ENCODE peak calls at places on chromosome 18, in five cellular contexts. One of them, this sample, is unnamed.

GRCh38 chr18:71442830-71443229 is 1101.3 kb downstream of the CBLN2 start:
- DNase-seq in IMR-90: no peak
- DNase-seq in RWPE1: no peak
- DNase-seq in mesenteric fat pad: no peak
- DNase-seq in AG10803: no peak
- DNase-seq in this sample: no peak

GRCh38 chr18:24786027-24786426 is 325.6 kb downstream of the HRH4 start:
- DNase-seq in IMR-90: no peak
- DNase-seq in RWPE1: no peak
- DNase-seq in mesenteric fat pad: no peak
- DNase-seq in AG10803: no peak
- DNase-seq in this sample: no peak

GRCh38 chr18:79940814-79941472 is 10.5 kb downstream of the SLC66A2 start:
- DNase-seq in IMR-90: no peak
- DNase-seq in RWPE1: no peak
- DNase-seq in mesenteric fat pad: peak; percentile 57
- DNase-seq in AG10803: no peak
- DNase-seq in this sample: no peak

GRCh38 chr18:26133652-26134051 is at the start of gene PSMA8:
- DNase-seq in IMR-90: no peak
- DNase-seq in RWPE1: no peak
- DNase-seq in mesenteric fat pad: no peak
- DNase-seq in AG10803: no peak
- DNase-seq in this sample: peak; percentile 48

GRCh38 chr18:9763157-9763556 is 55.1 kb downstream of the RAB31 start:
- DNase-seq in IMR-90: no peak
- DNase-seq in RWPE1: no peak
- DNase-seq in mesenteric fat pad: no peak
- DNase-seq in AG10803: no peak
- DNase-seq in this sample: no peak

GRCh38 chr18:26868968-26869586 is 3.6 kb upstream of the AQP4 start:
- DNase-seq in IMR-90: no peak
- DNase-seq in RWPE1: no peak
- DNase-seq in mesenteric fat pad: no peak
- DNase-seq in AG10803: no peak
- DNase-seq in this sample: no peak

GRCh38 chr18:3653859-3654441 is 204.0 kb downstream of the TGIF1 start:
- DNase-seq in IMR-90: no peak
- DNase-seq in RWPE1: no peak
- DNase-seq in mesenteric fat pad: no peak
- DNase-seq in AG10803: no peak
- DNase-seq in this sample: no peak

GRCh38 chr18:36142751-36143150 is 13.1 kb downstream of the ELP2 start:
- DNase-seq in IMR-90: no peak
- DNase-seq in RWPE1: no peak
- DNase-seq in mesenteric fat pad: no peak
- DNase-seq in AG10803: no peak
- DNase-seq in this sample: no peak

GRCh38 chr18:33495278-33495677 is 54.8 kb upstream of the CCDC178 start:
- DNase-seq in IMR-90: peak; percentile 13
- DNase-seq in RWPE1: peak; percentile 1
- DNase-seq in mesenteric fat pad: no peak
- DNase-seq in AG10803: peak; percentile 1
- DNase-seq in this sample: no peak

GRCh38 chr18:7789853-7790552 is 222.9 kb downstream of the PTPRM start:
- DNase-seq in IMR-90: peak; percentile 55
- DNase-seq in RWPE1: peak; percentile 44
- DNase-seq in mesenteric fat pad: no peak
- DNase-seq in AG10803: peak; percentile 43
- DNase-seq in this sample: no peak

GRCh38 chr18:50853863-50854271 is 25.1 kb upstream of the ME2 start:
- DNase-seq in IMR-90: peak; percentile 57
- DNase-seq in RWPE1: peak; percentile 38
- DNase-seq in mesenteric fat pad: no peak
- DNase-seq in AG10803: peak; percentile 46
- DNase-seq in this sample: no peak

GRCh38 chr18:45993441-45993840 is 26.3 kb upstream of the EPG5 start:
- DNase-seq in IMR-90: peak; percentile 91
- DNase-seq in RWPE1: peak; percentile 8
- DNase-seq in mesenteric fat pad: no peak
- DNase-seq in AG10803: peak; percentile 89
- DNase-seq in this sample: no peak

GRCh38 chr18:9671214-9671613 is 36.9 kb upstream of the RAB31 start:
- DNase-seq in IMR-90: no peak
- DNase-seq in RWPE1: peak; percentile 28
- DNase-seq in mesenteric fat pad: no peak
- DNase-seq in AG10803: no peak
- DNase-seq in this sample: no peak

GRCh38 chr18:25055076-25055475 is 296.9 kb downstream of the ZNF521 start:
- DNase-seq in IMR-90: peak; percentile 56
- DNase-seq in RWPE1: no peak
- DNase-seq in mesenteric fat pad: no peak
- DNase-seq in AG10803: peak; percentile 57
- DNase-seq in this sample: no peak

GRCh38 chr18:48408727-48409590 is at the start of gene ZBTB7C:
- DNase-seq in IMR-90: no peak
- DNase-seq in RWPE1: no peak
- DNase-seq in mesenteric fat pad: no peak
- DNase-seq in AG10803: peak; percentile 12
- DNase-seq in this sample: peak; percentile 59

GRCh38 chr18:61890344-61890743 is 2.5 kb downstream of the RNF152 start:
- DNase-seq in IMR-90: no peak
- DNase-seq in RWPE1: no peak
- DNase-seq in mesenteric fat pad: no peak
- DNase-seq in AG10803: no peak
- DNase-seq in this sample: no peak

GRCh38 chr18:79881695-79882094 is 69.8 kb downstream of the SLC66A2 start:
- DNase-seq in IMR-90: no peak
- DNase-seq in RWPE1: no peak
- DNase-seq in mesenteric fat pad: peak; percentile 67
- DNase-seq in AG10803: no peak
- DNase-seq in this sample: no peak

GRCh38 chr18:10989486-10989885 is 159.9 kb downstream of the PIEZO2 start:
- DNase-seq in IMR-90: no peak
- DNase-seq in RWPE1: no peak
- DNase-seq in mesenteric fat pad: no peak
- DNase-seq in AG10803: no peak
- DNase-seq in this sample: no peak

GRCh38 chr18:33097126-33097525 is 324.3 kb upstream of the KLHL14 start:
- DNase-seq in IMR-90: no peak
- DNase-seq in RWPE1: no peak
- DNase-seq in mesenteric fat pad: no peak
- DNase-seq in AG10803: no peak
- DNase-seq in this sample: no peak

GRCh38 chr18:35041752-35042379 is 653 bp downstream of the MAPRE2 start:
- DNase-seq in IMR-90: no peak
- DNase-seq in RWPE1: peak; percentile 1
- DNase-seq in mesenteric fat pad: no peak
- DNase-seq in AG10803: no peak
- DNase-seq in this sample: no peak

GRCh38 chr18:11096839-11097750 is 52.3 kb downstream of the PIEZO2 start:
- DNase-seq in IMR-90: no peak
- DNase-seq in RWPE1: no peak
- DNase-seq in mesenteric fat pad: no peak
- DNase-seq in AG10803: no peak
- DNase-seq in this sample: no peak

GRCh38 chr18:30694773-30695172 is 347.8 kb downstream of the DSC3 start:
- DNase-seq in IMR-90: no peak
- DNase-seq in RWPE1: no peak
- DNase-seq in mesenteric fat pad: no peak
- DNase-seq in AG10803: no peak
- DNase-seq in this sample: no peak

GRCh38 chr18:74376523-74376922 is 60.9 kb downstream of the C18orf63 start:
- DNase-seq in IMR-90: no peak
- DNase-seq in RWPE1: no peak
- DNase-seq in mesenteric fat pad: no peak
- DNase-seq in AG10803: no peak
- DNase-seq in this sample: no peak

GRCh38 chr18:8341481-8342230 is 267.6 kb upstream of the RAB12 start:
- DNase-seq in IMR-90: peak; percentile 75
- DNase-seq in RWPE1: no peak
- DNase-seq in mesenteric fat pad: no peak
- DNase-seq in AG10803: peak; percentile 76
- DNase-seq in this sample: no peak

GRCh38 chr18:49227456-49227855 is 233.0 kb downstream of the DYM start:
- DNase-seq in IMR-90: no peak
- DNase-seq in RWPE1: no peak
- DNase-seq in mesenteric fat pad: no peak
- DNase-seq in AG10803: no peak
- DNase-seq in this sample: no peak

GRCh38 chr18:63238711-63239110 is 80.9 kb downstream of the BCL2 start:
- DNase-seq in IMR-90: no peak
- DNase-seq in RWPE1: no peak
- DNase-seq in mesenteric fat pad: no peak
- DNase-seq in AG10803: no peak
- DNase-seq in this sample: no peak

GRCh38 chr18:31454066-31454708 is 6.6 kb downstream of the DSG3 start:
- DNase-seq in IMR-90: peak; percentile 69
- DNase-seq in RWPE1: peak; percentile 74
- DNase-seq in mesenteric fat pad: no peak
- DNase-seq in AG10803: peak; percentile 15
- DNase-seq in this sample: no peak

This sample was measured in Right ventricle myocardium superior.